ENCODE peak calls at places on chromosomes 13 and 19, in six cellular contexts. I is uterus, O is transverse colon, T is OCI-LY7, Q is thyroid gland, G is heart right ventricle. C is an unnamed sample. For H3K9me3 and H3K36me3, the result is how much of the 10 kb centered on the place peaks cover.

GRCh38 chr13:75299913-75300862 is 181.8 kb downstream of the TBC1D4 start:
- DNase-seq in T (no peak), Q (no peak), G (no peak), O (no peak), I (no peak), C (no peak)

GRCh38 chr19:48959341-48960239 is 4.9 kb downstream of the BAX start:
- DNase-seq in G (no peak), Q (no peak), I (no peak), O (no peak), T (no peak), C (no peak)

GRCh38 chr19:6220385-6221191 is 59.2 kb downstream of the MLLT1 start:
- DNase-seq in I (peak), G (no peak), Q (no peak), O (peak), T (no peak), C (peak)

GRCh38 chr19:8081569-8082550 is 29.3 kb downstream of the CCL25 start:
- DNase-seq in I (no peak), Q (no peak), O (no peak), T (no peak), G (no peak), C (no peak)

GRCh38 chr19:47065242-47065641 is 16.8 kb upstream of the TMEM160 start:
- DNase-seq in I (no peak), Q (no peak), T (no peak), G (no peak), O (no peak), C (no peak)

GRCh38 chr19:2494447-2495129 is 18.7 kb downstream of the GADD45B start:
- DNase-seq in I (peak), Q (peak), T (peak), G (peak), O (peak), C (peak)

GRCh38 chr19:29329460-29330134 is 116.6 kb upstream of the UQCRFS1 start:
- DNase-seq in T (peak), O (no peak), I (no peak), G (no peak), Q (no peak), C (peak)

GRCh38 chr19:41870401-41870873 is 6.6 kb upstream of the CD79A start:
- DNase-seq in G (no peak), T (no peak), O (no peak), I (no peak), Q (no peak), C (no peak)

GRCh38 chr19:48686103-48686502 is 9.7 kb upstream of the FUT2 start:
- DNase-seq in Q (no peak), I (no peak), T (no peak), G (no peak), O (no peak), C (no peak)

GRCh38 chr19:51256053-51256682 is 5.3 kb downstream of the SIGLECL1 start:
- DNase-seq in G (no peak), T (no peak), I (no peak), Q (no peak), O (no peak), C (no peak)

GRCh38 chr13:45040626-45041025 is 51.3 kb downstream of the GPALPP1 start:
- DNase-seq in Q (no peak), O (no peak), I (no peak), T (no peak), G (no peak), C (no peak)

GRCh38 chr13:58855283-58855682 is 1223.7 kb downstream of the PCDH17 start:
- DNase-seq in G (no peak), Q (no peak), I (no peak), T (no peak), O (no peak), C (no peak)

GRCh38 chr19:11530432-11530831 is 1.5 kb upstream of the ECSIT start:
- DNase-seq in T (peak), Q (peak), G (peak), O (peak), I (peak), C (peak)

GRCh38 chr13:31538067-31539042 is 201.0 kb upstream of the RXFP2 start:
- DNase-seq in T (no peak), O (peak), G (no peak), Q (no peak), I (no peak), C (no peak)

DNA sequence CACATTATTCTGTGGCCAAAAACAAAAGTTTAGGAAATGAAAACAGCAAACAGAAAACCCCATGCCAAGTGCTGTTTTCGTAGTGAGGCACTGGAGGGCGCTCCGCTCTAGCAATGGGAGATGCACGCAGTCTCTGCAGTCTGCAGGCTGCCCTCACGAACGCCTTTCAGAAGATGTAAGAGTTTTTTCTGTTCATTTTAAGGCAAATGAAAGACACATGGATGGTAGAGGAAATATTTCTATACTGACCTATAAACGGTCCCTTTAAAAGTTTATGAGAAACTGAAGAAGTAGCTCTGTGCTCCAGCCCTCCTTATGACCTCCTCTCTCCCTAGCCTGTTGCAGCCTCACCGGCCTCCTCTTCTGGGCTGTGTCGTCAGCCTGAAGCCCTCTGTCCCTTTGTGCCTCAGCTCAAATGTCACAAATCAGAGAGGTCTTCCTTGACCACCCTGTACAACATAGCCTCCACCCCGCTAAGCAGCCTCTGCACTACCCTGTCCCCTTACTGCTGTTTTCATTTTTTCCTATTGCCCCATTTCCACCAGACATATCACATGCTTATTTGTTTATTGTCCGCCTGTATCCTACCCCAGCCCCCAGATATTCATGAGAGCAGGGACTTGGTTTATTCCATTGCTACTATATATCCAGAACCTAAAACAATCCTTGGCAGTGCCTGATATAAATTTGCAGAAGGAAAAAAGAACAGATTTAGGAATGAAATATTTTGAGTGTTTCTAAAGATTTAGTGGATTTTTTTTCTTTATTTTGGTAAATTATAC is 116.4 kb downstream of the TM9SF2 start:
- DNase-seq in Q (no peak), O (peak), I (no peak), G (peak), T (peak), C (no peak)
- TF ChIP-seq CTCF in Q (no peak), O (peak), I (peak), G (peak), T (peak), C (peak)

DNA sequence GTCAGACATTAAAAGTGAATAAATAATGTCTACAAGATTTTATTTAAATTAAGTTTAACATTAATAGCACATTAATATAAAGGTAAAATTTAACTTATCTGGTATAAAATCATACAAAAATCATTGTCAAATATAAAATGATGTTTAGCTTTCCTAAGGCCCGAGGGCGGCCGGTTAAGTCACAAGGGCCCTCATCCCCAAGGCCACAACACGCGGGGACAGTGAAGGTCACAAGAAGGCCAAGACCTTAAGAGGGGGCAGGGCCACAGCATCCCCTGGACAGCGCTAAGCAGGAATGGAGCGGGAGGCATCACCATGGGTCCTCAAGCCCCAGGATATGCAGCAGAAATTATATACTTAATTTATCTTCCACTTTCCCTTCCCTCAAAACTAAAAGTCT is 62.7 kb upstream of the ZNF85 start:
- DNase-seq in I (no peak), T (no peak), Q (no peak), G (no peak), O (no peak), C (no peak)
- H3K9me3 ChIP-seq in I (under half), T (under half), Q (under half), G (under half), O (under half), C (under half)

GRCh38 chr19:55692681-55693081 is 17.7 kb downstream of the EPN1 start:
- DNase-seq in O (no peak), Q (no peak), G (no peak), T (no peak), I (no peak), C (no peak)

GRCh38 chr19:55690769-55691545 is 15.9 kb downstream of the EPN1 start:
- DNase-seq in I (no peak), Q (no peak), G (no peak), T (no peak), O (no peak), C (no peak)

GRCh38 chr19:55693336-55693974 is 18.4 kb downstream of the EPN1 start:
- DNase-seq in G (no peak), O (no peak), I (no peak), T (no peak), Q (no peak), C (peak)

GRCh38 chr19:55690109-55690768 is 15.2 kb downstream of the EPN1 start:
- DNase-seq in I (no peak), T (no peak), G (no peak), Q (no peak), O (no peak), C (no peak)

DNA sequence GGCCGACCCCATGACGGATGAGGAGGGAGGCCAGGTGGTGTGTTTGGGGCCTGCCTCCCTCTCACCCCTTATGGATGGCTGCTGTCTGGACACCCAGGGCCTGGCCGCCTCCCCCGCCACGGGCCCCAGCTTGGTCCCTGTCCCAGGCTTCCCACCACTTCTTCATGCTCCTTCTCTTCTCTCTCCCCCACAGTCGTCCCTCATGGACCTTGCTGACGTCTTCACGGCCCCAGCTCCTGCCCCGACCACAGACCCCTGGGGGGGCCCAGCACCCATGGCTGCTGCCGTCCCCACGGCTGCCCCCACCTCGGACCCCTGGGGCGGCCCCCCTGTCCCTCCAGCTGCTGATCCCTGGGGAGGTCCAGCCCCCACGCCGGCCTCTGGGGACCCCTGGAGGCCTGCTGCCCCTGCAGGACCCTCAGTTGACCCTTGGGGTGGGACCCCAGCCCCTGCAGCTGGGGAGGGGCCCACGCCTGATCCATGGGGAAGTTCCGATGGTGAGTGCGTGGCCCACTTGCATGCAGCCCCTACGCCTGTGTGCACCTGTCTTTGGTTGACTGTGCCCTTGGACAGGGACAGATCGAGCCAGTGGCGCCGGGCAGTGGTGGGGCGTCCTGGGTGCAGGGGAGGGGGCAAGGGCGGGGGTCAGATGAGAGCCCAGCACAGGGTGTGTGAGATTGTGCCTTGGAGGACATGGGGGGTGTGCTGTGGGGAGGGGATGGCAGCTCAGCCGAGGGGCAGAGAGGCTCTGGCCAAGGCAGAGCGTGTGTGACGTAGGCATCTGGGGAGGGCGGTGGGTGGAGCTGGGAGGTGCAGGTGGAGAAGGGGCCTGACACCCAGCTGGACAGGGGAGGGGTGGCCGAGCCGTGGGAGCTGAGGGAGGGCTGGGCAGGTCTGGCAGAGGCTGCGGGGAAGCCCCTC is 16.8 kb downstream of the EPN1 start:
- DNase-seq in G (no peak), T (no peak), O (no peak), Q (no peak), I (no peak), C (no peak)
- H3K36me3 ChIP-seq in G (under half), T (half or more), O (under half), Q (half or more), I (under half), C (half or more)

DNA sequence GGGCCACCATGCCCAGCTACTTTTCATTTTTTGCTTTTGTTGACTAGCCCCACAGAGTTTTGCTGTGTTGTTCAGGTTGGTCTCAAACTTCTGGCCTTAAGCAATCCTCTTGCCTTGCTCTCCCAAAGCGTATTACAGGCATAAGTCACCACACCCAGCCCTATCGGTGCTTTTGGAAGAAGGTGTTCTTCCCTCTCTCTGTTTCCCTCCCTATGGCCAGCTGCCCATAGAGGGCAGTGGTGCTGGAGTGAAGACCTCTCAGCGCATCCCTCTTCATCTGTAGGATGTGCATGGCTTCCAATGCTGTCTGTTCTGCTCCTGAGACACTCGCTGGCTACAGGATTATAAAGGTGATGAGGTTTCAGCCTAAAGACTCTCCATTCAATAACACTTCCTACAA is 1.3 kb upstream of the CD22 start:
- DNase-seq in T (peak), I (no peak), O (no peak), Q (no peak), G (no peak), C (no peak)
- TF ChIP-seq CTCF in T (peak), I (no peak), O (no peak), Q (no peak), G (no peak), C (no peak)

DNA sequence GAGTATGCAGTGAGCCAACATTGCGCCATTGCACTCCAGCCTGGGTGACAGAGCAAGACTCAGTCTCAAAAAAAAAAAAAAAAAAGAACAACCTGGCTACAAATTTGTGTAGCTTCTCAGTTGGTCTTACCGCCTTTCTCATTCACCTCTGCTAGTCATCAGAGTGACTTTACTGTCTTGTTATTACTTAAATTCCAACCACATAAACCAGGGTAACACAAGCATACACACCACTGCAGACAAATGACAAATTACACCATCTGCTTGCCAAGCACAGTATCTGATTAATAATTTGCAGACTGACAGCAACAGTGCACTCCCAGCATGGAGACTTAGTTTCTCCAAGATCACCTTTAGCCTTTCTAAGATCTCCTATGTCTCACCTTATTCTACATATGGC is 11.0 kb downstream of the ZNF14 start:
- DNase-seq in T (no peak), O (no peak), Q (no peak), G (no peak), I (no peak), C (no peak)
- H3K9me3 ChIP-seq in T (half or more), O (half or more), Q (under half), G (under half), I (under half), C (half or more)

GRCh38 chr13:50810998-50811397 is 32.5 kb downstream of the DLEU7 start:
- DNase-seq in T (peak), I (no peak), G (no peak), Q (no peak), O (no peak), C (no peak)

GRCh38 chr13:50801087-50801931 is 42.2 kb downstream of the DLEU7 start:
- DNase-seq in O (peak), Q (peak), I (peak), G (peak), T (peak), C (peak)

GRCh38 chr13:50809133-50810090 is 34.1 kb downstream of the DLEU7 start:
- DNase-seq in Q (no peak), T (no peak), I (no peak), G (no peak), O (no peak), C (no peak)

GRCh38 chr13:50810468-50810867 is 33.0 kb downstream of the DLEU7 start:
- DNase-seq in T (no peak), Q (no peak), I (no peak), O (no peak), G (no peak), C (no peak)

DNA sequence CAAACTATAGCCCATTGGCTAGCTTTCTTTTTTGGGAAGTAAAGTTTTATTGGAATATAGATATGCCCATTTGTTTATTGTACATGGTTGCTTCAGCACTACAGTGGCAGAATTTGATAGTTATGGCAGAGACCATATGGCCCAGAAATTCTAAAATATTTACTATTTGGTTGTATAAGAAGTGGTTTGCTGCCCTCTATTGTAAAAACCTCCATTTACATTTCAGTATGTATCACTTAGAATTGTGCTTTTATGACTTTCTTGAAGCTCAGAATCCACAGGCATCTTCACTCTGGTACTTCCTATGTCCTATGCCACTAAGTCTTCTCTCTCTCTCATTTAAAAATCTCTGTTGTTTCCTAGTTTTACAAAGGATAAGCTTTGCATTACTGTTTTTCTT is 37.7 kb downstream of the DLEU7 start:
- DNase-seq in O (no peak), Q (no peak), G (no peak), T (peak), I (no peak), C (no peak)
- H3K36me3 ChIP-seq in O (under half), Q (under half), G (under half), T (under half), I (under half), C (under half)

GRCh38 chr13:113219311-113219940 is 10.0 kb downstream of the CUL4A start:
- DNase-seq in O (no peak), T (no peak), G (no peak), I (no peak), Q (no peak), C (no peak)

GRCh38 chr13:113224486-113224885 is 15.1 kb downstream of the CUL4A start:
- DNase-seq in I (no peak), Q (no peak), G (peak), O (no peak), T (no peak), C (no peak)

GRCh38 chr13:113216165-113217056 is 7.0 kb downstream of the CUL4A start:
- DNase-seq in I (no peak), Q (peak), O (peak), T (no peak), G (peak), C (peak)

GRCh38 chr13:113220141-113220598 is 10.8 kb downstream of the CUL4A start:
- DNase-seq in G (no peak), O (peak), Q (no peak), I (no peak), T (no peak), C (no peak)

GRCh38 chr13:113220877-113221276 is 11.5 kb downstream of the CUL4A start:
- DNase-seq in Q (no peak), I (no peak), O (no peak), T (no peak), G (peak), C (no peak)
- TF ChIP-seq CTCF in Q (no peak), I (no peak), O (no peak), T (no peak), G (peak), C (no peak)

GRCh38 chr19:15570420-15570819 is 44.6 kb upstream of the CYP4F8 start:
- DNase-seq in O (no peak), Q (no peak), T (no peak), I (no peak), G (no peak), C (no peak)
- H3K9me3 ChIP-seq in O (under half), Q (under half), T (under half), I (under half), G (under half), C (under half)

GRCh38 chr13:92346046-92346445 is 880.6 kb upstream of the GPC6 start:
- DNase-seq in T (no peak), Q (no peak), O (no peak), G (no peak), I (no peak), C (no peak)
- H3K36me3 ChIP-seq in T (under half), Q (under half), O (under half), G (under half), I (under half), C (under half)

GRCh38 chr13:22506286-22506685 is 674.5 kb upstream of the SGCG start:
- DNase-seq in G (no peak), I (no peak), Q (no peak), T (no peak), O (no peak), C (no peak)
- TF ChIP-seq CTCF in G (no peak), I (no peak), Q (no peak), T (no peak), O (no peak), C (no peak)